ENCODE peak calls at places on chromosomes 3 and 15, in four cellular contexts. Q, O, Z and V are unnamed samples.

GRCh38 chr15:49645277-49645676 is 24.4 kb downstream of the DTWD1 start:
- DNase-seq in Q (no peak), O (no peak), Z (no peak), V (no peak)

GRCh38 chr15:84891339-84891738 is 6.9 kb downstream of the SLC28A1 start:
- DNase-seq in Q (peak), O (no peak), Z (no peak), V (no peak)

GRCh38 chr3:147773236-147773635 is 364.1 kb downstream of the ZIC1 start:
- DNase-seq in Q (no peak), O (no peak), Z (no peak), V (no peak)

GRCh38 chr3:143222505-143222904 is 102.9 kb downstream of the CHST2 start:
- DNase-seq in Q (no peak), O (no peak), Z (peak), V (no peak)

GRCh38 chr3:186996356-186996755 is 66.0 kb downstream of the ST6GAL1 start:
- DNase-seq in Q (no peak), O (no peak), Z (no peak), V (no peak)

GRCh38 chr3:37144806-37145205 is 29.6 kb downstream of the LRRFIP2 start:
- DNase-seq in Q (no peak), O (no peak), Z (no peak), V (no peak)

GRCh38 chr3:8778475-8778874 is 9.1 kb upstream of the OXTR start:
- DNase-seq in Q (no peak), O (no peak), Z (no peak), V (no peak)

GRCh38 chr3:114846252-114846651 is 300.8 kb downstream of the ZBTB20 start:
- DNase-seq in Q (no peak), O (no peak), Z (no peak), V (no peak)

GRCh38 chr15:40511472-40512133 is 40.8 kb downstream of the CHST14 start:
- DNase-seq in Q (no peak), O (peak), Z (peak), V (no peak)

GRCh38 chr3:36393563-36393962 is 13.3 kb downstream of the STAC start:
- DNase-seq in Q (no peak), O (no peak), Z (peak), V (no peak)

GRCh38 chr15:99467861-99468460 is 97.8 kb upstream of the MEF2A start:
- DNase-seq in Q (no peak), O (no peak), Z (no peak), V (no peak)

GRCh38 chr15:59540654-59541053 is 70.9 kb upstream of the GCNT3 start:
- DNase-seq in Q (no peak), O (no peak), Z (no peak), V (no peak)

GRCh38 chr3:64902117-64902516 is 214.3 kb upstream of the ADAMTS9 start:
- DNase-seq in Q (no peak), O (no peak), Z (no peak), V (no peak)

GRCh38 chr3:149120051-149120972 is 9.1 kb upstream of the HPS3 start:
- DNase-seq in Q (no peak), O (no peak), Z (peak), V (no peak)

GRCh38 chr3:71973337-71974030 is 188.5 kb upstream of the PROK2 start:
- DNase-seq in Q (no peak), O (no peak), Z (no peak), V (no peak)

GRCh38 chr3:45038096-45038455 is 12.0 kb downstream of the CLEC3B start:
- DNase-seq in Q (no peak), O (no peak), Z (no peak), V (no peak)

GRCh38 chr15:64110945-64111678 is 15.3 kb downstream of the SNX1 start:
- DNase-seq in Q (no peak), O (no peak), Z (no peak), V (no peak)

GRCh38 chr3:57582470-57583168 is 14.5 kb downstream of the ARF4 start:
- DNase-seq in Q (no peak), O (no peak), Z (peak), V (no peak)

GRCh38 chr15:59296181-59296617 is 76.5 kb downstream of the MYO1E start:
- DNase-seq in Q (no peak), O (no peak), Z (no peak), V (no peak)

DNA sequence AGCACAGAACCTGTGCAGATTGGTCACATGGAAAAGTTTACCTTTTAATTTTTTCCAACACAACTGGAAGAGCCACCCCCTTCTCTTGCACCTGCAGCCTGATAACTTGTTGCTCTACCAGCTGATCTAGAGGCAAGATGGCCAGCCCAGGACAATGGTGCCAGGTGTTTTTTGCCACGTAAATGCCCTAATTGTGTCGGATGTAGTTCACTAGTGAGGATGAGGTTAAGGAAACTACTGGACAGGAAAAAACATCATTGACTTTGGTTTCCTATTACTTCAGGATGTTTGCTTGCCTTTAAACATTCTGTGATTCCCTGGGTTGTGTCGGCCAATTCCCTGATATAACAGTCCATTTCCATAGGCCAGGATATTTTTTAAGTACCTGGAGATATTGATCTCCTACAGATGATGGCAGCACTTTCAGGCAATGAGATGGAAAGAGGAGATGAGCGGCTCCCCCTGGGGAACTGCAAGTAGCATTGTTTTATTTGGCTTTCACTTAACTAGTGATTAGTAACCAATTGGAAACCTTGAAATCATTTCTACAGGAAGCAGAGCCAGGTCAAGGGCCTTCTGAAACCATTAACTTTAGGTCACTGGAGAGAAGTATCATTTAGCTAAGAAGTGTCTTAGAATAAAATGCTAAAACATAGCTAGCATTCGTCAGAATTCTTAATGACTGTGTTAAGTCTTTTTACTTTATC is 72.5 kb downstream of the OSBPL10 start:
- DNase-seq in Q (no peak), O (no peak), Z (peak), V (no peak)
- TF ChIP-seq CTCF in Q (no peak), O (no peak), Z (no peak), V (no peak)

GRCh38 chr3:53082736-53083135 is 36.9 kb upstream of the SFMBT1 start:
- DNase-seq in Q (peak), O (no peak), Z (no peak), V (no peak)
- TF ChIP-seq CTCF in Q (no peak), O (no peak), Z (no peak), V (no peak)

GRCh38 chr3:127984241-127984975 is 67.8 kb upstream of the SEC61A1 start:
- DNase-seq in Q (no peak), O (no peak), Z (no peak), V (no peak)

GRCh38 chr3:127981097-127981496 is 66.1 kb downstream of the KBTBD12 start:
- DNase-seq in Q (no peak), O (no peak), Z (no peak), V (no peak)

GRCh38 chr3:127979473-127979872 is 64.4 kb downstream of the KBTBD12 start:
- DNase-seq in Q (no peak), O (no peak), Z (no peak), V (no peak)

GRCh38 chr3:127985216-127985615 is 67.0 kb upstream of the SEC61A1 start:
- DNase-seq in Q (no peak), O (no peak), Z (no peak), V (no peak)

GRCh38 chr3:127982155-127982554 is 67.1 kb downstream of the KBTBD12 start:
- DNase-seq in Q (no peak), O (no peak), Z (no peak), V (no peak)
- TF ChIP-seq CTCF in Q (no peak), O (no peak), Z (no peak), V (no peak)

GRCh38 chr3:172746476-172746875 is 4.0 kb upstream of the ECT2 start:
- DNase-seq in Q (no peak), O (no peak), Z (no peak), V (no peak)
- TF ChIP-seq CTCF in Q (no peak), O (no peak), Z (no peak), V (no peak)

GRCh38 chr3:181103605-181104004 is 114.1 kb upstream of the DNAJC19 start:
- DNase-seq in Q (no peak), O (no peak), Z (peak), V (no peak)
- TF ChIP-seq CTCF in Q (no peak), O (no peak), Z (peak), V (no peak)

GRCh38 chr3:124786491-124787241 is 56.4 kb downstream of the UMPS start:
- DNase-seq in Q (no peak), O (no peak), Z (no peak), V (no peak)
- TF ChIP-seq CTCF in Q (no peak), O (peak), Z (no peak), V (no peak)

GRCh38 chr3:50256978-50257890 is 11.7 kb upstream of the SEMA3B start:
- DNase-seq in Q (no peak), O (peak), Z (peak), V (no peak)
- TF ChIP-seq CTCF in Q (no peak), O (peak), Z (peak), V (no peak)

GRCh38 chr3:146078031-146078430 is 83.0 kb downstream of the PLOD2 start:
- DNase-seq in Q (no peak), O (no peak), Z (no peak), V (no peak)
- TF ChIP-seq CTCF in Q (no peak), O (no peak), Z (no peak), V (no peak)